ENCODE peak calls at places on chromosomes 7 and 10, in four cellular contexts. B, L, R and F are unnamed samples.
A peak's percentile ranks its signal among the peaks of the same experiment; 100 is the strongest.

GRCh38 chr10:7046615-7047014 is 364.2 kb downstream of the SFMBT2 start:
- DNase-seq in L (no peak), R (no peak), B (no peak), F (no peak)

GRCh38 chr7:98251251-98251843 is 685 bp downstream of the TECPR1 start:
- DNase-seq in B (no peak), L (no peak), R (no peak), F (no peak)

GRCh38 chr7:137609500-137609899 is 237.3 kb downstream of the DGKI start:
- DNase-seq in L (no peak), R (peak; percentile 47), B (no peak), F (no peak)

GRCh38 chr10:114825513-114826253 is 4.1 kb downstream of the FHIP2A start:
- DNase-seq in R (peak; percentile 92), L (no peak), B (no peak), F (peak; percentile 66)

GRCh38 chr10:8768854-8769253 is 714.4 kb downstream of the GATA3 start:
- DNase-seq in L (no peak), B (no peak), R (no peak), F (peak; percentile 20)

GRCh38 chr7:108204281-108204796 is 74.2 kb upstream of the LAMB4 start:
- DNase-seq in L (no peak), R (no peak), B (no peak), F (no peak)

GRCh38 chr7:99001482-99002145 is 123.3 kb downstream of the TRRAP start:
- DNase-seq in L (peak; percentile 45), B (no peak), R (no peak), F (no peak)

GRCh38 chr7:36658603-36659516 is 65.4 kb downstream of the AOAH start:
- DNase-seq in B (peak; percentile 57), L (no peak), R (peak; percentile 90), F (peak; percentile 60)

GRCh38 chr10:114684822-114685209 is 26.7 kb upstream of the ABLIM1 start:
- DNase-seq in B (peak; percentile 78), R (peak; percentile 82), L (no peak), F (peak; percentile 72)

GRCh38 chr7:14380881-14381280 is 391.4 kb upstream of the ETV1 start:
- DNase-seq in R (peak; percentile 10), B (no peak), L (no peak), F (no peak)

GRCh38 chr7:47714669-47715607 is 133.0 kb upstream of the TNS3 start:
- DNase-seq in B (no peak), L (peak; percentile 42), R (no peak), F (no peak)

GRCh38 chr10:624312-624604 is 65.2 kb downstream of the DIP2C start:
- DNase-seq in L (no peak), R (no peak), B (no peak), F (no peak)

GRCh38 chr10:15370212-15370740 is 813 bp downstream of the FAM171A1 start:
- DNase-seq in L (peak; percentile 85), R (peak; percentile 59), B (no peak), F (no peak)

GRCh38 chr10:69232736-69233135 is 12.6 kb downstream of the HKDC1 start:
- DNase-seq in L (no peak), R (no peak), B (no peak), F (no peak)

GRCh38 chr10:43061764-43062163 is 15.1 kb upstream of the RET start:
- DNase-seq in R (no peak), L (no peak), B (no peak), F (no peak)

GRCh38 chr7:68265258-68265657 is 1268.6 kb downstream of the TYW1 start:
- DNase-seq in L (no peak), R (no peak), B (no peak), F (no peak)

GRCh38 chr7:43952028-43952427 is 25.8 kb downstream of the UBE2D4 start:
- DNase-seq in L (no peak), B (no peak), R (no peak), F (no peak)

GRCh38 chr7:106865130-106866115 is at the start of gene PIK3CG:
- DNase-seq in L (no peak), B (no peak), R (no peak), F (no peak)

GRCh38 chr7:106862317-106863183 is 2.5 kb upstream of the PIK3CG start:
- DNase-seq in B (no peak), L (no peak), R (peak; percentile 67), F (no peak)

GRCh38 chr7:106866298-106867281 is 1.5 kb downstream of the PIK3CG start:
- DNase-seq in R (no peak), B (no peak), L (no peak), F (no peak)

GRCh38 chr7:106863216-106863997 is 1.7 kb upstream of the PIK3CG start:
- DNase-seq in L (no peak), R (peak; percentile 12), B (no peak), F (no peak)

GRCh38 chr7:106864298-106865081 is 592 bp upstream of the PIK3CG start:
- DNase-seq in R (no peak), B (no peak), L (no peak), F (no peak)
- H3K4me3 ChIP-seq in R (no peak overlapping the region), B (no peak overlapping the region), L (no peak overlapping the region), F (no peak overlapping the region)

GRCh38 chr10:126097558-126098215 is 201.3 kb downstream of the FANK1 start:
- DNase-seq in L (no peak), B (no peak), R (no peak), F (no peak)
- TF ChIP-seq CTCF in L (no peak), B (no peak), R (no peak), F (peak; percentile 26)

DNA sequence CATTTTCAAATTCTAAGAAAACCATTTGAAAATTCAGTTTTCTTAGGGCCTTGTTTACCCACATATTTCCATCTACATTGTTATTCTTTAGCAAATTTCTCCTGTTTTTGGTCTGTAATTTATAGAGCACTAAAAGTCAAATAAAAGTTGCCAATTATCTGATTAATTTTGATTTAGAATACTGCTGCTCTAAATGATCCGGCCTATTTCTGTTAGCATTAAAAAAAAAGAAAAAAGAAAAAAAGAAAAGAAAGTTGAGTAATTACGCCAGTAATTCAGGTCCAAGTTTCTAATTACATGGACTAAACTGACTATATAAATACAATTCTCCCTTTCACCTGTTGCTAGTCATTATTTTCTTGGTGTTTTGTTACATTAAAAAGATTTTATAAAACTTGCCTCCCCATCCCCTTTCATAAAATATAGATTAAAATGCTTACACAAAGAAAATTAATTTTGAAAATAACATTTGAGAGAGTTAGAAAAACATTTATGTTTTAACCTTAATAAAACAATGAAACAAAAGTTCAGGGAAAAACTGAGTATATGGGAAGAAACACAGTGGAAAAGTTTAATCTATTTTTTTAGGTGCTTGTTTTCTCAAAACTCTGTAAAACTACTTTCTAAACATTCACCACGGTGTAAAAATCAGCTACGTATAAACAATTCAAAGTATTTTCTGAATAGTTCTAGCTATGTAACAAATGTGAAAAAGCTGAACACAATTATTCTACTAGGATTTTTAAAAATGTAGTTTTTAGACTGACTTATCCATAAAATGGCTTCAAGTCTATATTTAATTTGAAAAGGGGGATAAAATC is 6.8 kb upstream of the COMMD3 start:
- DNase-seq in B (no peak), L (no peak), R (no peak), F (no peak)
- H3K4me3 ChIP-seq in B (no peak overlapping the region), L (no peak overlapping the region), R (no peak overlapping the region), F (no peak overlapping the region)

GRCh38 chr7:101154693-101155102 is 422 bp downstream of the AP1S1 start:
- DNase-seq in L (no peak), B (no peak), R (no peak), F (no peak)

GRCh38 chr7:101153969-101154692 is at the start of gene AP1S1:
- DNase-seq in B (peak; percentile 97), R (peak; percentile 97), L (peak; percentile 98), F (peak; percentile 71)

GRCh38 chr7:101155303-101155702 is 1.0 kb downstream of the AP1S1 start:
- DNase-seq in B (no peak), L (no peak), R (no peak), F (no peak)

GRCh38 chr7:101156866-101157589 is 2.8 kb downstream of the AP1S1 start:
- DNase-seq in L (no peak), B (no peak), R (no peak), F (no peak)

DNA sequence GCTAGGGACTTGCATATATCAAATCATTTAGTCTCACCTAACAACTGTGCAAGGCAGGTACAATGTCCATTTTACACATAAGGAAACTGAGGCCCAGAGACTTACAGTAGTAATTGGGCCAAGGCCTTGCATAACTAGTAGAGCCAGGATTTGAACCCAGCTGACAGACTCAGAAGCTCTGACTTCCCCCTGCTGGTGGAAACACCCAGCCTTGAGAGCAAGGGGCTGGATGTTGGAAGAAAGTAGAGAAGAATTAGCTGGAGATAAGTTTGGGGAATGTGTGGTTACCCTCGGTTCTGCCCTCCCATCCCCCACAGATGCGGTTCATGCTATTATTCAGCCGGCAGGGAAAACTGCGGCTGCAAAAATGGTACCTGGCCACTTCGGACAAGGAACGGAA is 2.0 kb downstream of the AP1S1 start:
- DNase-seq in L (no peak), R (no peak), B (no peak), F (no peak)
- TF ChIP-seq CTCF in L (no peak), R (peak; percentile 35), B (no peak), F (peak; percentile 29)